ENCODE peak calls at places on chromosomes 6 and 20, in six cellular contexts. One of them, this sample, is unnamed.

GRCh38 chr6:168157272-168158007 is 78.4 kb upstream of the FRMD1 start:
- DNase-seq in choroid plexus epithelial cell: peak
- DNase-seq in fibroblast of pulmonary artery: peak
- DNase-seq in A673: peak
- DNase-seq in tibial nerve: no peak
- DNase-seq in testis: no peak
- DNase-seq in this sample: peak

GRCh38 chr6:138677538-138677937 is 96.0 kb upstream of the CCDC28A start:
- DNase-seq in choroid plexus epithelial cell: no peak
- DNase-seq in fibroblast of pulmonary artery: no peak
- DNase-seq in A673: no peak
- DNase-seq in tibial nerve: no peak
- DNase-seq in testis: no peak
- DNase-seq in this sample: no peak

GRCh38 chr20:62361799-62362589 is 5.1 kb downstream of the LAMA5 start:
- DNase-seq in choroid plexus epithelial cell: no peak
- DNase-seq in fibroblast of pulmonary artery: no peak
- DNase-seq in A673: no peak
- DNase-seq in tibial nerve: no peak
- DNase-seq in testis: no peak
- DNase-seq in this sample: no peak

GRCh38 chr20:63955281-63955845 is 853 bp downstream of the UCKL1 start:
- DNase-seq in choroid plexus epithelial cell: no peak
- DNase-seq in fibroblast of pulmonary artery: no peak
- DNase-seq in A673: peak
- DNase-seq in tibial nerve: no peak
- DNase-seq in testis: peak
- DNase-seq in this sample: peak

GRCh38 chr6:125361868-125362267 is 60.1 kb upstream of the HDDC2 start:
- DNase-seq in choroid plexus epithelial cell: no peak
- DNase-seq in fibroblast of pulmonary artery: no peak
- DNase-seq in A673: no peak
- DNase-seq in tibial nerve: no peak
- DNase-seq in testis: no peak
- DNase-seq in this sample: no peak

GRCh38 chr20:6976535-6976934 is 209.0 kb downstream of the BMP2 start:
- DNase-seq in choroid plexus epithelial cell: peak
- DNase-seq in fibroblast of pulmonary artery: no peak
- DNase-seq in A673: no peak
- DNase-seq in tibial nerve: no peak
- DNase-seq in testis: no peak
- DNase-seq in this sample: peak

GRCh38 chr6:111555041-111555440 is 50.6 kb downstream of the TRAF3IP2 start:
- DNase-seq in choroid plexus epithelial cell: peak
- DNase-seq in fibroblast of pulmonary artery: no peak
- DNase-seq in A673: no peak
- DNase-seq in tibial nerve: no peak
- DNase-seq in testis: no peak
- DNase-seq in this sample: no peak

GRCh38 chr20:62201173-62202082 is 18.6 kb downstream of the MTG2 start:
- DNase-seq in choroid plexus epithelial cell: no peak
- DNase-seq in fibroblast of pulmonary artery: no peak
- DNase-seq in A673: peak
- DNase-seq in tibial nerve: no peak
- DNase-seq in testis: no peak
- DNase-seq in this sample: no peak

GRCh38 chr6:55822815-55823214 is 52.6 kb downstream of the BMP5 start:
- DNase-seq in choroid plexus epithelial cell: peak
- DNase-seq in fibroblast of pulmonary artery: peak
- DNase-seq in A673: no peak
- DNase-seq in tibial nerve: no peak
- DNase-seq in testis: no peak
- DNase-seq in this sample: peak

GRCh38 chr20:38875170-38875993 is 50.8 kb upstream of the FAM83D start:
- DNase-seq in choroid plexus epithelial cell: no peak
- DNase-seq in fibroblast of pulmonary artery: no peak
- DNase-seq in A673: no peak
- DNase-seq in tibial nerve: no peak
- DNase-seq in testis: no peak
- DNase-seq in this sample: no peak

GRCh38 chr20:1177680-1178079 is 7.1 kb downstream of the TMEM74B start:
- DNase-seq in choroid plexus epithelial cell: peak
- DNase-seq in fibroblast of pulmonary artery: peak
- DNase-seq in A673: no peak
- DNase-seq in tibial nerve: no peak
- DNase-seq in testis: no peak
- DNase-seq in this sample: peak

GRCh38 chr6:104095661-104096416 is 763.9 kb downstream of the HACE1 start:
- DNase-seq in choroid plexus epithelial cell: no peak
- DNase-seq in fibroblast of pulmonary artery: no peak
- DNase-seq in A673: no peak
- DNase-seq in tibial nerve: no peak
- DNase-seq in testis: no peak
- DNase-seq in this sample: no peak

GRCh38 chr6:48766349-48766748 is 655.4 kb upstream of the PTCHD4 start:
- DNase-seq in choroid plexus epithelial cell: peak
- DNase-seq in fibroblast of pulmonary artery: peak
- DNase-seq in A673: no peak
- DNase-seq in tibial nerve: no peak
- DNase-seq in testis: no peak
- DNase-seq in this sample: peak

GRCh38 chr6:14292119-14292518 is 174.5 kb downstream of the CD83 start:
- DNase-seq in choroid plexus epithelial cell: no peak
- DNase-seq in fibroblast of pulmonary artery: no peak
- DNase-seq in A673: no peak
- DNase-seq in tibial nerve: no peak
- DNase-seq in testis: no peak
- DNase-seq in this sample: peak

GRCh38 chr6:112163295-112164257 is 76.2 kb downstream of the FAM229B start:
- DNase-seq in choroid plexus epithelial cell: peak
- DNase-seq in fibroblast of pulmonary artery: peak
- DNase-seq in A673: peak
- DNase-seq in tibial nerve: peak
- DNase-seq in testis: peak
- DNase-seq in this sample: peak

GRCh38 chr6:167956491-167956890 is 41.0 kb upstream of the KIF25 start:
- DNase-seq in choroid plexus epithelial cell: no peak
- DNase-seq in fibroblast of pulmonary artery: no peak
- DNase-seq in A673: no peak
- DNase-seq in tibial nerve: no peak
- DNase-seq in testis: no peak
- DNase-seq in this sample: peak

GRCh38 chr6:141484726-141485125 is 648.0 kb upstream of the GJE1 start:
- DNase-seq in choroid plexus epithelial cell: peak
- DNase-seq in fibroblast of pulmonary artery: no peak
- DNase-seq in A673: peak
- DNase-seq in tibial nerve: no peak
- DNase-seq in testis: no peak
- DNase-seq in this sample: peak

GRCh38 chr6:111730835-111731234 is 125.2 kb upstream of the TRAF3IP2 start:
- DNase-seq in choroid plexus epithelial cell: no peak
- DNase-seq in fibroblast of pulmonary artery: no peak
- DNase-seq in A673: no peak
- DNase-seq in tibial nerve: peak
- DNase-seq in testis: peak
- DNase-seq in this sample: no peak

GRCh38 chr6:140366991-140367390 is 992.5 kb upstream of the CITED2 start:
- DNase-seq in choroid plexus epithelial cell: peak
- DNase-seq in fibroblast of pulmonary artery: no peak
- DNase-seq in A673: no peak
- DNase-seq in tibial nerve: no peak
- DNase-seq in testis: no peak
- DNase-seq in this sample: peak

GRCh38 chr6:39956951-39957350 is 22.7 kb upstream of the MOCS1 start:
- DNase-seq in choroid plexus epithelial cell: peak
- DNase-seq in fibroblast of pulmonary artery: peak
- DNase-seq in A673: no peak
- DNase-seq in tibial nerve: no peak
- DNase-seq in testis: no peak
- DNase-seq in this sample: peak

GRCh38 chr6:35512740-35513139 is at the start of gene TULP1:
- DNase-seq in choroid plexus epithelial cell: no peak
- DNase-seq in fibroblast of pulmonary artery: no peak
- DNase-seq in A673: no peak
- DNase-seq in tibial nerve: no peak
- DNase-seq in testis: no peak
- DNase-seq in this sample: no peak

GRCh38 chr6:92297101-92297500 is 1122.3 kb downstream of the EPHA7 start:
- DNase-seq in choroid plexus epithelial cell: peak
- DNase-seq in fibroblast of pulmonary artery: no peak
- DNase-seq in A673: peak
- DNase-seq in tibial nerve: no peak
- DNase-seq in testis: no peak
- DNase-seq in this sample: no peak

GRCh38 chr6:14630136-14630535 is 512.6 kb downstream of the CD83 start:
- DNase-seq in choroid plexus epithelial cell: no peak
- DNase-seq in fibroblast of pulmonary artery: no peak
- DNase-seq in A673: no peak
- DNase-seq in tibial nerve: no peak
- DNase-seq in testis: no peak
- DNase-seq in this sample: no peak

GRCh38 chr6:1481326-1481725 is 92.0 kb downstream of the FOXF2 start:
- DNase-seq in choroid plexus epithelial cell: peak
- DNase-seq in fibroblast of pulmonary artery: peak
- DNase-seq in A673: no peak
- DNase-seq in tibial nerve: no peak
- DNase-seq in testis: no peak
- DNase-seq in this sample: peak

GRCh38 chr6:166903027-166903426 is 53.3 kb downstream of the RNASET2 start:
- DNase-seq in choroid plexus epithelial cell: peak
- DNase-seq in fibroblast of pulmonary artery: no peak
- DNase-seq in A673: no peak
- DNase-seq in tibial nerve: no peak
- DNase-seq in testis: no peak
- DNase-seq in this sample: no peak

GRCh38 chr20:25285091-25285647 is 37.3 kb downstream of the PYGB start:
- DNase-seq in choroid plexus epithelial cell: peak
- DNase-seq in fibroblast of pulmonary artery: no peak
- DNase-seq in A673: peak
- DNase-seq in tibial nerve: peak
- DNase-seq in testis: no peak
- DNase-seq in this sample: no peak

GRCh38 chr20:57794600-57795346 is 85.0 kb upstream of the PMEPA1 start:
- DNase-seq in choroid plexus epithelial cell: peak
- DNase-seq in fibroblast of pulmonary artery: no peak
- DNase-seq in A673: no peak
- DNase-seq in tibial nerve: no peak
- DNase-seq in testis: no peak
- DNase-seq in this sample: no peak

DNA sequence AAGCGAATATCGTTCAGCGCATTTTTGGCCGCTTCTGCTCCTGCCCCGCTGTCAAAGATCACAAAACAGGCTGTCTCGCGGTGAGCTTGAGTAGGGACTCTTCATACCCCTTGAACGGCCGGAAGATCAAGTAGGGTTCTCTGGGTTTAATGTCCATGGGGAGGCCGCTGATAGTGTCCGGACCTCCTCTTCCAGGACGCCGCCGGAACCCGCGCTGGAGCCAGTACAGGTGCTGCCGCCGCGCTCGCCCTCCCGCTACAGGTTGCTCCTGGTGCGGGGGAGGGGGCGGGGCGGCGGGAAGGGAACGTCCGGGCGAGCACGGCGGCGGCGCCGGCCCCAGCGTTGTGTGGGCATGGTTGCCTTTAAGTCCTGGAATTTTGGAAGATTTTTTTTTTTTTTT is 67.4 kb downstream of the KHDC1L start:
- DNase-seq in choroid plexus epithelial cell: no peak
- DNase-seq in fibroblast of pulmonary artery: no peak
- DNase-seq in A673: no peak
- DNase-seq in tibial nerve: no peak
- DNase-seq in testis: no peak
- DNase-seq in this sample: no peak
- TF ChIP-seq CTCF in choroid plexus epithelial cell: no peak
- TF ChIP-seq CTCF in fibroblast of pulmonary artery: no peak
- TF ChIP-seq CTCF in A673: no peak
- TF ChIP-seq CTCF in tibial nerve: no peak
- TF ChIP-seq CTCF in testis: no peak
- TF ChIP-seq CTCF in this sample: no peak

GRCh38 chr6:17706580-17707370 is at the start of gene NUP153:
- DNase-seq in choroid plexus epithelial cell: peak
- DNase-seq in fibroblast of pulmonary artery: peak
- DNase-seq in A673: peak
- DNase-seq in tibial nerve: peak
- DNase-seq in testis: peak
- DNase-seq in this sample: peak

GRCh38 chr6:17705428-17705777 is 1.3 kb downstream of the NUP153 start:
- DNase-seq in choroid plexus epithelial cell: peak
- DNase-seq in fibroblast of pulmonary artery: peak
- DNase-seq in A673: no peak
- DNase-seq in tibial nerve: no peak
- DNase-seq in testis: no peak
- DNase-seq in this sample: peak

GRCh38 chr6:17703256-17703694 is 3.5 kb downstream of the NUP153 start:
- DNase-seq in choroid plexus epithelial cell: peak
- DNase-seq in fibroblast of pulmonary artery: peak
- DNase-seq in A673: peak
- DNase-seq in tibial nerve: no peak
- DNase-seq in testis: no peak
- DNase-seq in this sample: peak

GRCh38 chr6:17707371-17707651 is 586 bp upstream of the NUP153 start:
- DNase-seq in choroid plexus epithelial cell: no peak
- DNase-seq in fibroblast of pulmonary artery: no peak
- DNase-seq in A673: no peak
- DNase-seq in tibial nerve: no peak
- DNase-seq in testis: no peak
- DNase-seq in this sample: no peak

GRCh38 chr6:17705778-17706579 is 746 bp downstream of the NUP153 start:
- DNase-seq in choroid plexus epithelial cell: peak
- DNase-seq in fibroblast of pulmonary artery: peak
- DNase-seq in A673: peak
- DNase-seq in tibial nerve: peak
- DNase-seq in testis: peak
- DNase-seq in this sample: peak
- TF ChIP-seq CTCF in choroid plexus epithelial cell: peak
- TF ChIP-seq CTCF in fibroblast of pulmonary artery: no peak
- TF ChIP-seq CTCF in A673: no peak
- TF ChIP-seq CTCF in tibial nerve: peak
- TF ChIP-seq CTCF in testis: no peak
- TF ChIP-seq CTCF in this sample: peak

GRCh38 chr6:32047855-32048766 is 9.9 kb downstream of the CYP21A2 start:
- DNase-seq in choroid plexus epithelial cell: peak
- DNase-seq in fibroblast of pulmonary artery: peak
- DNase-seq in A673: peak
- DNase-seq in tibial nerve: peak
- DNase-seq in testis: peak
- DNase-seq in this sample: peak
- TF ChIP-seq CTCF in choroid plexus epithelial cell: peak
- TF ChIP-seq CTCF in fibroblast of pulmonary artery: peak
- TF ChIP-seq CTCF in A673: peak
- TF ChIP-seq CTCF in tibial nerve: peak
- TF ChIP-seq CTCF in testis: peak
- TF ChIP-seq CTCF in this sample: peak

DNA sequence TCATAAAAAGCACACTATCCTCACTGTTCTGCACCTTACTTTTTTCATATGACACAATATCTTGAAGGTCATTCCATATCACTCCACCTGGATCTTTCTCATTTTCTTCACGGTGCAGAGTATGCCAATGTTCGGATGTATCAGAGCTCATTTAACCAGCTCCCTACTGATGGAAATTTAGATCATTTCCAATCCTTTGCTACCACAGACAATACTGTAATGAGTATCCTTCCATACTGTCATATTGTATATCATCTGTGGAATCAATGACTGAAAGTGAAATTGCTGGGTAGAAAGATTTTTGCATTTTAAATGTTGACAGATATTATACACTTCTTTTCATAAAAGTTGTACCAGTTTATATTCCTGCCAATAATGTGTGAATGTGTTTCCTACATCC is 2.2 kb upstream of the RAB44 start:
- DNase-seq in choroid plexus epithelial cell: no peak
- DNase-seq in fibroblast of pulmonary artery: no peak
- DNase-seq in A673: no peak
- DNase-seq in tibial nerve: no peak
- DNase-seq in testis: no peak
- DNase-seq in this sample: no peak
- TF ChIP-seq CTCF in choroid plexus epithelial cell: no peak
- TF ChIP-seq CTCF in fibroblast of pulmonary artery: no peak
- TF ChIP-seq CTCF in A673: no peak
- TF ChIP-seq CTCF in tibial nerve: no peak
- TF ChIP-seq CTCF in testis: no peak
- TF ChIP-seq CTCF in this sample: no peak